ENCODE peak calls at places on chromosome 19, in five cellular contexts. V is DMS 273 treated with DMSO at 0.1 percent for 48 hours, Z is T-helper 9 cell, S is AG09309, E is EH. R is an unnamed sample.

GRCh38 chr19:13693933-13694332 is 70.4 kb upstream of the MRI1 start:
- DNase-seq in S (no peak), Z (no peak), V (no peak), E (no peak), R (no peak)

GRCh38 chr19:23665651-23666410 is 21.2 kb downstream of the ZNF675 start:
- DNase-seq in E (no peak), S (no peak), V (no peak), Z (no peak), R (no peak)

GRCh38 chr19:13173129-13173737 is 23.0 kb downstream of the IER2 start:
- DNase-seq in Z (no peak), E (no peak), V (no peak), S (no peak), R (no peak)

GRCh38 chr19:8304841-8305621 is 3.1 kb downstream of the CD320 start:
- DNase-seq in S (no peak), V (no peak), Z (no peak), E (no peak), R (no peak)

GRCh38 chr19:58196911-58197616 is 14.2 kb downstream of the ZNF274 start:
- DNase-seq in Z (no peak), S (no peak), E (peak), V (peak), R (no peak)

GRCh38 chr19:49560358-49560900 is 19.9 kb downstream of the NOSIP start:
- DNase-seq in E (no peak), V (no peak), S (no peak), Z (peak), R (no peak)

GRCh38 chr19:2544576-2545415 is 68.9 kb downstream of the GADD45B start:
- DNase-seq in S (no peak), Z (no peak), V (no peak), E (no peak), R (no peak)

GRCh38 chr19:996051-996838 is 4.0 kb upstream of the GRIN3B start:
- DNase-seq in Z (peak), E (peak), S (no peak), V (no peak), R (no peak)

GRCh38 chr19:1027953-1028902 is 1.8 kb downstream of the CNN2 start:
- DNase-seq in V (no peak), Z (peak), E (peak), S (peak), R (peak)

GRCh38 chr19:57242821-57243220 is 2.4 kb downstream of the ZNF805 start:
- DNase-seq in V (no peak), S (no peak), E (no peak), Z (no peak), R (no peak)

GRCh38 chr19:8654591-8655339 is 24.3 kb downstream of the NFILZ start:
- DNase-seq in E (peak), Z (peak), V (no peak), S (no peak), R (no peak)

GRCh38 chr19:15161028-15161984 is 39.5 kb downstream of the NOTCH3 start:
- DNase-seq in V (no peak), E (peak), Z (no peak), S (no peak), R (no peak)

GRCh38 chr19:42253245-42254082 is 1.5 kb downstream of the ERF start:
- DNase-seq in Z (peak), V (no peak), S (no peak), E (peak), R (no peak)